ENCODE peak calls at places on chromosomes 7 and 10, in seven cellular contexts. One of them, this sample, is unnamed.

GRCh38 chr10:131141207-131141606 is 170.3 kb downstream of the TCERG1L start:
- DNase-seq in AG10803: no peak
- DNase-seq in PC-3: no peak
- DNase-seq in mucosa of descending colon: no peak
- DNase-seq in fibroblast of mammary gland: no peak
- DNase-seq in upper lobe of right lung: peak
- DNase-seq in fibroblast of the aortic adventitia: no peak
- DNase-seq in this sample: peak

GRCh38 chr10:116815641-116816415 is 33.5 kb upstream of the ENO4 start:
- DNase-seq in AG10803: peak
- DNase-seq in PC-3: peak
- DNase-seq in mucosa of descending colon: no peak
- DNase-seq in fibroblast of mammary gland: peak
- DNase-seq in upper lobe of right lung: no peak
- DNase-seq in fibroblast of the aortic adventitia: peak
- DNase-seq in this sample: no peak

GRCh38 chr7:91518058-91518457 is 253.8 kb downstream of the FZD1 start:
- DNase-seq in AG10803: no peak
- DNase-seq in PC-3: no peak
- DNase-seq in mucosa of descending colon: no peak
- DNase-seq in fibroblast of mammary gland: no peak
- DNase-seq in upper lobe of right lung: no peak
- DNase-seq in fibroblast of the aortic adventitia: no peak
- DNase-seq in this sample: no peak

GRCh38 chr7:3280445-3280844 is 20.6 kb upstream of the SDK1 start:
- DNase-seq in AG10803: no peak
- DNase-seq in PC-3: no peak
- DNase-seq in mucosa of descending colon: no peak
- DNase-seq in fibroblast of mammary gland: no peak
- DNase-seq in upper lobe of right lung: no peak
- DNase-seq in fibroblast of the aortic adventitia: peak
- DNase-seq in this sample: no peak

GRCh38 chr10:120415709-120416330 is 41.2 kb upstream of the PLPP4 start:
- DNase-seq in AG10803: peak
- DNase-seq in PC-3: peak
- DNase-seq in mucosa of descending colon: no peak
- DNase-seq in fibroblast of mammary gland: peak
- DNase-seq in upper lobe of right lung: no peak
- DNase-seq in fibroblast of the aortic adventitia: peak
- DNase-seq in this sample: no peak

GRCh38 chr7:108004220-108005142 is 1.5 kb upstream of the LAMB1 start:
- DNase-seq in AG10803: peak
- DNase-seq in PC-3: peak
- DNase-seq in mucosa of descending colon: no peak
- DNase-seq in fibroblast of mammary gland: peak
- DNase-seq in upper lobe of right lung: no peak
- DNase-seq in fibroblast of the aortic adventitia: peak
- DNase-seq in this sample: peak

GRCh38 chr10:127797339-127797738 is 60.4 kb downstream of the FOXI2 start:
- DNase-seq in AG10803: no peak
- DNase-seq in PC-3: no peak
- DNase-seq in mucosa of descending colon: no peak
- DNase-seq in fibroblast of mammary gland: no peak
- DNase-seq in upper lobe of right lung: no peak
- DNase-seq in fibroblast of the aortic adventitia: no peak
- DNase-seq in this sample: no peak

GRCh38 chr10:69481280-69481679 is 30.0 kb downstream of the TSPAN15 start:
- DNase-seq in AG10803: no peak
- DNase-seq in PC-3: no peak
- DNase-seq in mucosa of descending colon: no peak
- DNase-seq in fibroblast of mammary gland: no peak
- DNase-seq in upper lobe of right lung: no peak
- DNase-seq in fibroblast of the aortic adventitia: no peak
- DNase-seq in this sample: no peak

GRCh38 chr7:138538518-138538917 is 78.5 kb downstream of the TRIM24 start:
- DNase-seq in AG10803: peak
- DNase-seq in PC-3: no peak
- DNase-seq in mucosa of descending colon: no peak
- DNase-seq in fibroblast of mammary gland: peak
- DNase-seq in upper lobe of right lung: no peak
- DNase-seq in fibroblast of the aortic adventitia: peak
- DNase-seq in this sample: no peak

GRCh38 chr10:44293306-44293778 is 91.6 kb downstream of the CXCL12 start:
- DNase-seq in AG10803: no peak
- DNase-seq in PC-3: no peak
- DNase-seq in mucosa of descending colon: no peak
- DNase-seq in fibroblast of mammary gland: peak
- DNase-seq in upper lobe of right lung: no peak
- DNase-seq in fibroblast of the aortic adventitia: no peak
- DNase-seq in this sample: no peak

GRCh38 chr10:79001082-79001885 is 67.5 kb upstream of the ZMIZ1 start:
- DNase-seq in AG10803: peak
- DNase-seq in PC-3: peak
- DNase-seq in mucosa of descending colon: no peak
- DNase-seq in fibroblast of mammary gland: peak
- DNase-seq in upper lobe of right lung: no peak
- DNase-seq in fibroblast of the aortic adventitia: peak
- DNase-seq in this sample: no peak

DNA sequence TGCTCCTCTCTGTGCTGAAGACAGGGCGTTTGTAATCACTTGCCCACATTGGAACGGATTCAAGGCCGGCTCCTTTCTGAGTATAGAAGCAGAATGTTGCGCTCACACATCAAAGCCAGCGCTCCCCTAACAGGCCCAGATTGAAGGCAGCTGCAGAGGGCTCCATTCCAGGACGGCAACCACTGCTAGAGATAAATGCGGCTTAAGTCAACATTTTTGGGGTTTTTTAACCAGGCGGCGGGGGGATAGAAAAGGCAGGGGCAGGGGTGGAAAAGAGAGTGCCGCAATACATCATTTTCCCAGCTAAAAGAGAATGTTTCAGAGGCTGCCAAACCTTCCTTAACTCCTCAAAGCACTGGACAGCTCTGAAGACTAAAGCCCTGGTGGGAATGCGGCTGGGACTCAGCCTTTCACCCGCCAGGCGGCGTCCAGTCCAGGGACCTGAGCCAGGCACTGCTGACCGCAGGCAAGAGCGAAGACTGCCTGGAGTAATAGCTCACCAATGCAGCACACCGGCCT is 189.6 kb downstream of the TNS3 start:
- DNase-seq in AG10803: peak
- DNase-seq in PC-3: no peak
- DNase-seq in mucosa of descending colon: no peak
- DNase-seq in fibroblast of mammary gland: peak
- DNase-seq in upper lobe of right lung: peak
- DNase-seq in fibroblast of the aortic adventitia: peak
- DNase-seq in this sample: peak
- TF ChIP-seq CTCF in AG10803: peak
- TF ChIP-seq CTCF in PC-3: no peak
- TF ChIP-seq CTCF in mucosa of descending colon: no peak
- TF ChIP-seq CTCF in fibroblast of mammary gland: peak
- TF ChIP-seq CTCF in upper lobe of right lung: peak
- TF ChIP-seq CTCF in fibroblast of the aortic adventitia: peak
- TF ChIP-seq CTCF in this sample: no peak

GRCh38 chr7:193538-194256 is 1.3 kb downstream of the FAM20C start:
- DNase-seq in AG10803: no peak
- DNase-seq in PC-3: no peak
- DNase-seq in mucosa of descending colon: no peak
- DNase-seq in fibroblast of mammary gland: no peak
- DNase-seq in upper lobe of right lung: no peak
- DNase-seq in fibroblast of the aortic adventitia: peak
- DNase-seq in this sample: peak

GRCh38 chr7:192035-192649 is at the start of gene FAM20C:
- DNase-seq in AG10803: peak
- DNase-seq in PC-3: peak
- DNase-seq in mucosa of descending colon: peak
- DNase-seq in fibroblast of mammary gland: peak
- DNase-seq in upper lobe of right lung: peak
- DNase-seq in fibroblast of the aortic adventitia: peak
- DNase-seq in this sample: peak

GRCh38 chr7:194257-194995 is 2.1 kb downstream of the FAM20C start:
- DNase-seq in AG10803: peak
- DNase-seq in PC-3: no peak
- DNase-seq in mucosa of descending colon: no peak
- DNase-seq in fibroblast of mammary gland: no peak
- DNase-seq in upper lobe of right lung: no peak
- DNase-seq in fibroblast of the aortic adventitia: peak
- DNase-seq in this sample: no peak

GRCh38 chr7:191105-192034 is 1.0 kb upstream of the FAM20C start:
- DNase-seq in AG10803: peak
- DNase-seq in PC-3: peak
- DNase-seq in mucosa of descending colon: no peak
- DNase-seq in fibroblast of mammary gland: peak
- DNase-seq in upper lobe of right lung: no peak
- DNase-seq in fibroblast of the aortic adventitia: peak
- DNase-seq in this sample: peak

DNA sequence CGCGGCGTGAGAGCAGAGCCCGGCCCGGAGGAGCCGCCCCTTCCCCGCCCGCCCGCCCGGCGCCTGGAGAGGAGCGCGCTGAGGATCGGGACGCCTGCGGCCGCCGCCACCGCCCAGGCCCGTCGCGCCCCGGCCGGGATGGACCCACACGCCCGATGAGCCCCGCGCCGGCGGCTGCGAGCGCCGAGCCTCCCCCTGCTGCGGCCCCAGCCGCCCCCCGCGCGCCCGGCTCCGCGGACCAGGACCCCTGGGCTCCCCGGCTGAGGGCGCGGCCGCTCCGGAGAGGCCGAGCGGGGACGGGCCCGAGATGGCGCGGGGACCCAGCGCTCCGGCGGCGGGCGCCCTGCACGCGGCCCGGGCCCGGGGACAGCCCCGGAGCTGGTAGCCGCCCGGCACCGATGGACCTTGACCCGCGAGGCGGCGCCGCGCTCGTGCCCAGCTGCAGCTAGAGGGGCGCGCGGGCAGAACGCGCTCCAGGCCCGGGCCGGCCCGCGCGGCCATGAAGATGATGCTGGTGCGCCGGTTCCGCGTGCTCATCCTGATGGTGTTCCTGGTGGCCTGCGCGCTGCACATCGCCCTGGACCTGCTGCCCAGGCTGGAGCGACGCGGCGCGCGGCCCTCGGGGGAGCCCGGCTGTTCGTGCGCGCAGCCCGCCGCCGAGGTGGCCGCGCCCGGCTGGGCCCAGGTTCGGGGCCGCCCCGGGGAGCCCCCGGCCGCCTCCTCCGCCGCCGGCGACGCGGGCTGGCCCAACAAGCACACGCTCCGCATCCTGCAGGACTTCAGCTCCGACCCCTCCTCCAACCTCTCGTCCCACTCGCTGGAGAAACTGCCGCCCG is 548 bp downstream of the FAM20C start:
- DNase-seq in AG10803: peak
- DNase-seq in PC-3: no peak
- DNase-seq in mucosa of descending colon: no peak
- DNase-seq in fibroblast of mammary gland: no peak
- DNase-seq in upper lobe of right lung: no peak
- DNase-seq in fibroblast of the aortic adventitia: no peak
- DNase-seq in this sample: peak
- H3K4me3 ChIP-seq in AG10803: peak
- H3K4me3 ChIP-seq in PC-3: peak
- H3K4me3 ChIP-seq in mucosa of descending colon: peak
- H3K4me3 ChIP-seq in fibroblast of mammary gland: peak
- H3K4me3 ChIP-seq in upper lobe of right lung: peak
- H3K4me3 ChIP-seq in fibroblast of the aortic adventitia: peak
- H3K4me3 ChIP-seq in this sample: peak

GRCh38 chr10:123570051-123570897 is 95.9 kb upstream of the GPR26 start:
- DNase-seq in AG10803: no peak
- DNase-seq in PC-3: no peak
- DNase-seq in mucosa of descending colon: no peak
- DNase-seq in fibroblast of mammary gland: no peak
- DNase-seq in upper lobe of right lung: no peak
- DNase-seq in fibroblast of the aortic adventitia: no peak
- DNase-seq in this sample: no peak

GRCh38 chr10:123568751-123569150 is 97.4 kb upstream of the GPR26 start:
- DNase-seq in AG10803: no peak
- DNase-seq in PC-3: no peak
- DNase-seq in mucosa of descending colon: no peak
- DNase-seq in fibroblast of mammary gland: no peak
- DNase-seq in upper lobe of right lung: no peak
- DNase-seq in fibroblast of the aortic adventitia: no peak
- DNase-seq in this sample: no peak

GRCh38 chr10:123569436-123570010 is 96.6 kb upstream of the GPR26 start:
- DNase-seq in AG10803: no peak
- DNase-seq in PC-3: no peak
- DNase-seq in mucosa of descending colon: no peak
- DNase-seq in fibroblast of mammary gland: no peak
- DNase-seq in upper lobe of right lung: no peak
- DNase-seq in fibroblast of the aortic adventitia: no peak
- DNase-seq in this sample: no peak

GRCh38 chr10:123571978-123572377 is 94.2 kb upstream of the GPR26 start:
- DNase-seq in AG10803: no peak
- DNase-seq in PC-3: no peak
- DNase-seq in mucosa of descending colon: no peak
- DNase-seq in fibroblast of mammary gland: no peak
- DNase-seq in upper lobe of right lung: no peak
- DNase-seq in fibroblast of the aortic adventitia: no peak
- DNase-seq in this sample: no peak

DNA sequence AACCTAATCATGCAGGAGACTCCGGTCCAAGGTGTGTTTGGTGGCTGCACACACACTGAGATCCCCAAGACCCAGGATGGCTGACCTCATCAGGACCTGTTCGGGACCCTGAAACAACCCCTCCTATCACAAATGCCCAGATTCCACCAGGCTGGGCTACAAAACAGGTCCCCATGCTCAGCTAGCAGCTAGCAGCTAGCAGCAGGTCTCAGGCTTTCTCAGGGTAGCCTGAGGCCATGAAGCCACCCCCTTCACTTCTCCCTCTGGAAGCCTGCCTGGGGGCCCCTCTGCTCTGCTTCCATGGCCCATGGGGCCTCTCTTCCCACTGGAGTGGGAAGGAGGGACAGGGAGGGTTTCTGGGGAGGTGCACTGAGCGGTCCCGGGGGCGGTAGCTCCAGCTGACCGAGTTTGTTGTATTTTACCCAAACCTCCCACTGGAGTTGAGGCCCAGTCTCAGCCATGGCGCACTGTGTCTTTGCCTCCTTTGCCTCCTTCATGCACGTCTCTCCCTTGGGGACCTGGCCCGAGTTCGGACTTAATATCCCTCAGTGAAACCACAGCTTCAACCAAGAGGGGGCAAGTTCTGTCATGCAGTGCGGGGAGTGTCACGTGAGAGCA is 95.1 kb upstream of the GPR26 start:
- DNase-seq in AG10803: no peak
- DNase-seq in PC-3: no peak
- DNase-seq in mucosa of descending colon: no peak
- DNase-seq in fibroblast of mammary gland: no peak
- DNase-seq in upper lobe of right lung: no peak
- DNase-seq in fibroblast of the aortic adventitia: no peak
- DNase-seq in this sample: no peak
- TF ChIP-seq CTCF in AG10803: no peak
- TF ChIP-seq CTCF in PC-3: no peak
- TF ChIP-seq CTCF in mucosa of descending colon: no peak
- TF ChIP-seq CTCF in fibroblast of mammary gland: no peak
- TF ChIP-seq CTCF in upper lobe of right lung: no peak
- TF ChIP-seq CTCF in fibroblast of the aortic adventitia: no peak
- TF ChIP-seq CTCF in this sample: no peak

DNA sequence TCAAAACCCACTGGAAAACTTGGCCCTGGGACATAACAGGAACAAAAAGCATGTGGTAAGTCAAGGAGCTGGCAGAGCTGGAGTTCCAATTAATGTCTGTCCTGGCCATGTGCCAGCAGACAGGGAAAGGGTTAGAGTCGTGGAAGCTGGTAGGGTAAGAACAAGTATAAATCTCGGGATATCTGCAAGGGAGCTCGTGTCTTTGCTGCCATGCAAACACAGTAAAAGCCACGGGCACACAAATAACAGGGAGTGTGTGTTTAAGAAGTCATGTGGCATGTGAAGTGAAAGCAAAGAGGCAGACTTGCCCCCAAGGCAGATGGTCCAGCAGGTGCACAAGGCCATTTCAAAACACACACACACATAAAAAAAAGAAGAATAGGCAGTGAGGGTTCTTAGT is 32.6 kb upstream of the ARHGAP12 start:
- DNase-seq in AG10803: no peak
- DNase-seq in PC-3: peak
- DNase-seq in mucosa of descending colon: no peak
- DNase-seq in fibroblast of mammary gland: no peak
- DNase-seq in upper lobe of right lung: no peak
- DNase-seq in fibroblast of the aortic adventitia: no peak
- DNase-seq in this sample: no peak
- H3K4me3 ChIP-seq in AG10803: no peak
- H3K4me3 ChIP-seq in PC-3: peak
- H3K4me3 ChIP-seq in mucosa of descending colon: no peak
- H3K4me3 ChIP-seq in fibroblast of mammary gland: no peak
- H3K4me3 ChIP-seq in upper lobe of right lung: no peak
- H3K4me3 ChIP-seq in fibroblast of the aortic adventitia: no peak
- H3K4me3 ChIP-seq in this sample: peak